ENCODE peak calls at places on chromosome 9, in four cellular contexts. One of them, this sample, is unnamed.

GRCh38 chr9:105198763-105199339 is 45.6 kb upstream of the SLC44A1 start:
- DNase-seq in NCI-H1694: no peak
- DNase-seq in stimulated activated CD4-positive, alpha-beta T cell treated with anti-CD3 and anti-CD28 coated beads, Interleukin-1b, Interleukin-23, amount 100 ng/mL, for 1 hour: no peak
- DNase-seq in cardiac muscle cell: no peak
- DNase-seq in this sample: no peak

GRCh38 chr9:90975666-90976538 is 174.3 kb downstream of the SYK start:
- DNase-seq in NCI-H1694: no peak
- DNase-seq in stimulated activated CD4-positive, alpha-beta T cell treated with anti-CD3 and anti-CD28 coated beads, Interleukin-1b, Interleukin-23, amount 100 ng/mL, for 1 hour: no peak
- DNase-seq in cardiac muscle cell: no peak
- DNase-seq in this sample: no peak

GRCh38 chr9:18427691-18428090 is 46.3 kb upstream of the ADAMTSL1 start:
- DNase-seq in NCI-H1694: no peak
- DNase-seq in stimulated activated CD4-positive, alpha-beta T cell treated with anti-CD3 and anti-CD28 coated beads, Interleukin-1b, Interleukin-23, amount 100 ng/mL, for 1 hour: no peak
- DNase-seq in cardiac muscle cell: no peak
- DNase-seq in this sample: no peak

GRCh38 chr9:123356851-123357747 is 1.1 kb downstream of the CRB2 start:
- DNase-seq in NCI-H1694: no peak
- DNase-seq in stimulated activated CD4-positive, alpha-beta T cell treated with anti-CD3 and anti-CD28 coated beads, Interleukin-1b, Interleukin-23, amount 100 ng/mL, for 1 hour: no peak
- DNase-seq in cardiac muscle cell: no peak
- DNase-seq in this sample: no peak

GRCh38 chr9:98791147-98792095 is 4.9 kb downstream of the ANKS6 start:
- DNase-seq in NCI-H1694: no peak
- DNase-seq in stimulated activated CD4-positive, alpha-beta T cell treated with anti-CD3 and anti-CD28 coated beads, Interleukin-1b, Interleukin-23, amount 100 ng/mL, for 1 hour: no peak
- DNase-seq in cardiac muscle cell: peak; percentile 97
- DNase-seq in this sample: peak; percentile 88

GRCh38 chr9:23849379-23849778 is 23.3 kb upstream of the ELAVL2 start:
- DNase-seq in NCI-H1694: no peak
- DNase-seq in stimulated activated CD4-positive, alpha-beta T cell treated with anti-CD3 and anti-CD28 coated beads, Interleukin-1b, Interleukin-23, amount 100 ng/mL, for 1 hour: no peak
- DNase-seq in cardiac muscle cell: no peak
- DNase-seq in this sample: no peak

GRCh38 chr9:101893661-101894646 is 155.5 kb upstream of the GRIN3A start:
- DNase-seq in NCI-H1694: no peak
- DNase-seq in stimulated activated CD4-positive, alpha-beta T cell treated with anti-CD3 and anti-CD28 coated beads, Interleukin-1b, Interleukin-23, amount 100 ng/mL, for 1 hour: no peak
- DNase-seq in cardiac muscle cell: no peak
- DNase-seq in this sample: no peak

GRCh38 chr9:91296354-91296753 is 65.4 kb downstream of the AUH start:
- DNase-seq in NCI-H1694: no peak
- DNase-seq in stimulated activated CD4-positive, alpha-beta T cell treated with anti-CD3 and anti-CD28 coated beads, Interleukin-1b, Interleukin-23, amount 100 ng/mL, for 1 hour: no peak
- DNase-seq in cardiac muscle cell: no peak
- DNase-seq in this sample: no peak

GRCh38 chr9:89917861-89918260 is 313.0 kb downstream of the GADD45G start:
- DNase-seq in NCI-H1694: no peak
- DNase-seq in stimulated activated CD4-positive, alpha-beta T cell treated with anti-CD3 and anti-CD28 coated beads, Interleukin-1b, Interleukin-23, amount 100 ng/mL, for 1 hour: no peak
- DNase-seq in cardiac muscle cell: no peak
- DNase-seq in this sample: no peak

GRCh38 chr9:5587024-5587423 is 41.9 kb upstream of the RIC1 start:
- DNase-seq in NCI-H1694: no peak
- DNase-seq in stimulated activated CD4-positive, alpha-beta T cell treated with anti-CD3 and anti-CD28 coated beads, Interleukin-1b, Interleukin-23, amount 100 ng/mL, for 1 hour: no peak
- DNase-seq in cardiac muscle cell: peak; percentile 67
- DNase-seq in this sample: no peak

GRCh38 chr9:75239176-75239575 is 150.9 kb downstream of the OSTF1 start:
- DNase-seq in NCI-H1694: no peak
- DNase-seq in stimulated activated CD4-positive, alpha-beta T cell treated with anti-CD3 and anti-CD28 coated beads, Interleukin-1b, Interleukin-23, amount 100 ng/mL, for 1 hour: no peak
- DNase-seq in cardiac muscle cell: peak; percentile 54
- DNase-seq in this sample: peak; percentile 20

GRCh38 chr9:122031806-122032205 is 61.3 kb downstream of the TTLL11 start:
- DNase-seq in NCI-H1694: no peak
- DNase-seq in stimulated activated CD4-positive, alpha-beta T cell treated with anti-CD3 and anti-CD28 coated beads, Interleukin-1b, Interleukin-23, amount 100 ng/mL, for 1 hour: no peak
- DNase-seq in cardiac muscle cell: no peak
- DNase-seq in this sample: no peak

GRCh38 chr9:127130661-127131538 is 8.5 kb upstream of the ANGPTL2 start:
- DNase-seq in NCI-H1694: peak; percentile 89
- DNase-seq in stimulated activated CD4-positive, alpha-beta T cell treated with anti-CD3 and anti-CD28 coated beads, Interleukin-1b, Interleukin-23, amount 100 ng/mL, for 1 hour: no peak
- DNase-seq in cardiac muscle cell: peak; percentile 95
- DNase-seq in this sample: peak; percentile 93

GRCh38 chr9:133540336-133541025 is 6.0 kb downstream of the ADAMTSL2 start:
- DNase-seq in NCI-H1694: no peak
- DNase-seq in stimulated activated CD4-positive, alpha-beta T cell treated with anti-CD3 and anti-CD28 coated beads, Interleukin-1b, Interleukin-23, amount 100 ng/mL, for 1 hour: no peak
- DNase-seq in cardiac muscle cell: no peak
- DNase-seq in this sample: no peak

GRCh38 chr9:114374936-114375335 is 12.8 kb downstream of the AKNA start:
- DNase-seq in NCI-H1694: no peak
- DNase-seq in stimulated activated CD4-positive, alpha-beta T cell treated with anti-CD3 and anti-CD28 coated beads, Interleukin-1b, Interleukin-23, amount 100 ng/mL, for 1 hour: no peak
- DNase-seq in cardiac muscle cell: no peak
- DNase-seq in this sample: no peak

GRCh38 chr9:38195737-38196161 is 126.7 kb upstream of the SHB start:
- DNase-seq in NCI-H1694: no peak
- DNase-seq in stimulated activated CD4-positive, alpha-beta T cell treated with anti-CD3 and anti-CD28 coated beads, Interleukin-1b, Interleukin-23, amount 100 ng/mL, for 1 hour: no peak
- DNase-seq in cardiac muscle cell: no peak
- DNase-seq in this sample: no peak

GRCh38 chr9:12856608-12857007 is 81.8 kb downstream of the LURAP1L start:
- DNase-seq in NCI-H1694: no peak
- DNase-seq in stimulated activated CD4-positive, alpha-beta T cell treated with anti-CD3 and anti-CD28 coated beads, Interleukin-1b, Interleukin-23, amount 100 ng/mL, for 1 hour: no peak
- DNase-seq in cardiac muscle cell: no peak
- DNase-seq in this sample: no peak

GRCh38 chr9:124139001-124139400 is 118.7 kb upstream of the NEK6 start:
- DNase-seq in NCI-H1694: no peak
- DNase-seq in stimulated activated CD4-positive, alpha-beta T cell treated with anti-CD3 and anti-CD28 coated beads, Interleukin-1b, Interleukin-23, amount 100 ng/mL, for 1 hour: no peak
- DNase-seq in cardiac muscle cell: peak; percentile 80
- DNase-seq in this sample: no peak

GRCh38 chr9:131530546-131530929 is 525 bp downstream of the UCK1 start:
- DNase-seq in NCI-H1694: no peak
- DNase-seq in stimulated activated CD4-positive, alpha-beta T cell treated with anti-CD3 and anti-CD28 coated beads, Interleukin-1b, Interleukin-23, amount 100 ng/mL, for 1 hour: no peak
- DNase-seq in cardiac muscle cell: peak; percentile 34
- DNase-seq in this sample: peak; percentile 77

GRCh38 chr9:78674874-78675273 is 377.9 kb downstream of the PSAT1 start:
- DNase-seq in NCI-H1694: no peak
- DNase-seq in stimulated activated CD4-positive, alpha-beta T cell treated with anti-CD3 and anti-CD28 coated beads, Interleukin-1b, Interleukin-23, amount 100 ng/mL, for 1 hour: no peak
- DNase-seq in cardiac muscle cell: no peak
- DNase-seq in this sample: no peak

This sample was measured in SJCRH30.